ENCODE peak calls at places on chromosomes 11 and 22, in four cellular contexts. F, K, M and U are unnamed samples.
A peak's percentile ranks its signal among the peaks of the same experiment; 100 is the strongest.

GRCh38 chr22:42299586-42300285 is 29.3 kb upstream of the TCF20 start:
- DNase-seq in K (no peak), M (no peak), F (peak; percentile 48), U (no peak)

GRCh38 chr11:4560462-4560861 is 15.5 kb downstream of the OR52M1 start:
- DNase-seq in F (no peak), K (no peak), M (no peak), U (no peak)

GRCh38 chr11:11618973-11619435 is 2.8 kb downstream of the GALNT18 start:
- DNase-seq in F (no peak), M (no peak), K (no peak), U (no peak)

GRCh38 chr11:28899706-28900105 is 791.5 kb downstream of the METTL15 start:
- DNase-seq in K (no peak), F (no peak), M (no peak), U (no peak)

GRCh38 chr11:98564233-98564632 is 456.5 kb upstream of the CNTN5 start:
- DNase-seq in F (no peak), K (no peak), M (no peak), U (no peak)

GRCh38 chr11:69683764-69684333 is 8.7 kb upstream of the LTO1 start:
- DNase-seq in K (no peak), F (peak; percentile 27), M (no peak), U (no peak)

GRCh38 chr22:20783844-20784723 is 10.2 kb downstream of the SERPIND1 start:
- DNase-seq in K (peak; percentile 6), M (peak; percentile 68), F (peak; percentile 31), U (peak; percentile 44)

GRCh38 chr11:1717745-1718144 is 20.8 kb downstream of the KRTAP5-6 start:
- DNase-seq in K (no peak), M (no peak), F (no peak), U (no peak)

GRCh38 chr11:3631331-3631730 is 10.5 kb downstream of the ART5 start:
- DNase-seq in F (no peak), M (no peak), K (no peak), U (no peak)

GRCh38 chr22:38051900-38052862 is 5.0 kb upstream of the PICK1 start:
- DNase-seq in K (peak; percentile 79), M (peak; percentile 26), F (peak; percentile 83), U (peak; percentile 93)

GRCh38 chr22:50016988-50017700 is 4.6 kb upstream of the IL17REL start:
- DNase-seq in K (no peak), M (no peak), F (peak; percentile 11), U (no peak)

GRCh38 chr11:33135216-33135615 is 26.1 kb downstream of the CSTF3 start:
- DNase-seq in K (no peak), M (no peak), F (no peak), U (no peak)

GRCh38 chr11:79720115-79720514 is 279.3 kb upstream of the TENM4 start:
- DNase-seq in M (no peak), K (no peak), F (no peak), U (no peak)

GRCh38 chr11:60301178-60301577 is 20.7 kb downstream of the MS4A4A start:
- DNase-seq in K (no peak), F (no peak), M (no peak), U (no peak)